ENCODE peak calls at places on chromosomes 6 and 20, in four cellular contexts. One of them, this sample, is unnamed.

GRCh38 chr20:44186674-44187053 is 324 bp downstream of the JPH2 start:
- DNase-seq in iris pigment epithelial cell: no peak
- DNase-seq in HCEC 1CT: no peak
- DNase-seq in D341Med: no peak
- DNase-seq in this sample: no peak

GRCh38 chr20:24823989-24824693 is 124.9 kb upstream of the CST7 start:
- DNase-seq in iris pigment epithelial cell: no peak
- DNase-seq in HCEC 1CT: no peak
- DNase-seq in D341Med: no peak
- DNase-seq in this sample: no peak

GRCh38 chr20:46814366-46815232 is 80.0 kb upstream of the EYA2 start:
- DNase-seq in iris pigment epithelial cell: peak
- DNase-seq in HCEC 1CT: peak
- DNase-seq in D341Med: no peak
- DNase-seq in this sample: no peak

GRCh38 chr20:35564905-35565304 is 23.0 kb downstream of the ERGIC3 start:
- DNase-seq in iris pigment epithelial cell: no peak
- DNase-seq in HCEC 1CT: no peak
- DNase-seq in D341Med: peak
- DNase-seq in this sample: no peak

GRCh38 chr6:76779068-76779467 is 684.2 kb downstream of the HTR1B start:
- DNase-seq in iris pigment epithelial cell: no peak
- DNase-seq in HCEC 1CT: no peak
- DNase-seq in D341Med: no peak
- DNase-seq in this sample: no peak

GRCh38 chr6:186221-186965 is 105.9 kb upstream of the DUSP22 start:
- DNase-seq in iris pigment epithelial cell: peak
- DNase-seq in HCEC 1CT: no peak
- DNase-seq in D341Med: no peak
- DNase-seq in this sample: no peak

GRCh38 chr20:63187338-63188158 is 28.4 kb downstream of the YTHDF1 start:
- DNase-seq in iris pigment epithelial cell: no peak
- DNase-seq in HCEC 1CT: no peak
- DNase-seq in D341Med: no peak
- DNase-seq in this sample: no peak

GRCh38 chr20:59806578-59806975 is 126.9 kb downstream of the SYCP2 start:
- DNase-seq in iris pigment epithelial cell: no peak
- DNase-seq in HCEC 1CT: no peak
- DNase-seq in D341Med: peak
- DNase-seq in this sample: no peak

GRCh38 chr6:45633272-45633908 is 255.7 kb upstream of the SUPT3H start:
- DNase-seq in iris pigment epithelial cell: no peak
- DNase-seq in HCEC 1CT: no peak
- DNase-seq in D341Med: no peak
- DNase-seq in this sample: no peak

GRCh38 chr6:168134399-168135201 is 55.6 kb upstream of the FRMD1 start:
- DNase-seq in iris pigment epithelial cell: no peak
- DNase-seq in HCEC 1CT: no peak
- DNase-seq in D341Med: peak
- DNase-seq in this sample: no peak

GRCh38 chr20:63530788-63531160 is 6.4 kb downstream of the PTK6 start:
- DNase-seq in iris pigment epithelial cell: no peak
- DNase-seq in HCEC 1CT: no peak
- DNase-seq in D341Med: peak
- DNase-seq in this sample: no peak

GRCh38 chr6:120384671-120385070 is 949.6 kb downstream of the TBC1D32 start:
- DNase-seq in iris pigment epithelial cell: peak
- DNase-seq in HCEC 1CT: no peak
- DNase-seq in D341Med: no peak
- DNase-seq in this sample: no peak